ENCODE peak calls at places on chromosomes 2 and 18, in seven cellular contexts. E, D, G, C, W, N and J are unnamed samples.
A peak's percentile ranks its signal among the peaks of the same experiment; 100 is the strongest.

GRCh38 chr2:222993920-222994650 is 57.9 kb upstream of the KCNE4 start:
- DNase-seq in E (peak; percentile 87), D (peak; percentile 98), G (peak; percentile 89), C (no peak), W (peak; percentile 41), N (no peak), J (peak; percentile 85)

GRCh38 chr2:24859968-24860600 is 60.0 kb downstream of the ADCY3 start:
- DNase-seq in E (no peak), D (no peak), G (no peak), C (no peak), W (no peak), N (no peak), J (peak; percentile 52)

GRCh38 chr2:39902103-39902502 is 123.0 kb upstream of the THUMPD2 start:
- DNase-seq in E (peak; percentile 73), D (no peak), G (no peak), C (no peak), W (no peak), N (peak; percentile 67), J (no peak)

GRCh38 chr2:44679584-44679983 is 261.9 kb upstream of the SIX3 start:
- DNase-seq in E (no peak), D (no peak), G (no peak), C (no peak), W (no peak), N (no peak), J (no peak)

GRCh38 chr18:59900222-59901128 is 679 bp downstream of the PMAIP1 start:
- DNase-seq in E (peak; percentile 81), D (no peak), G (no peak), C (peak; percentile 68), W (peak; percentile 63), N (peak; percentile 73), J (peak; percentile 81)

GRCh38 chr2:196113061-196113974 is 44.7 kb upstream of the DNAH7 start:
- DNase-seq in E (peak; percentile 75), D (no peak), G (no peak), C (no peak), W (no peak), N (peak; percentile 27), J (no peak)

GRCh38 chr2:150473767-150474166 is 13.7 kb downstream of the RND3 start:
- DNase-seq in E (no peak), D (no peak), G (no peak), C (no peak), W (no peak), N (no peak), J (no peak)

GRCh38 chr2:153935511-153935910 is 63.8 kb downstream of the GALNT13 start:
- DNase-seq in E (no peak), D (no peak), G (no peak), C (no peak), W (no peak), N (no peak), J (no peak)

GRCh38 chr2:134679740-134680139 is 39.1 kb downstream of the TMEM163 start:
- DNase-seq in E (no peak), D (no peak), G (no peak), C (peak; percentile 54), W (no peak), N (no peak), J (no peak)

GRCh38 chr18:55833543-55833942 is 245.6 kb upstream of the TCF4 start:
- DNase-seq in E (peak; percentile 99), D (no peak), G (no peak), C (no peak), W (peak; percentile 89), N (peak; percentile 96), J (no peak)

GRCh38 chr2:169294001-169294675 is 68.2 kb downstream of the LRP2 start:
- DNase-seq in E (no peak), D (no peak), G (no peak), C (no peak), W (no peak), N (no peak), J (no peak)

GRCh38 chr18:74375999-74376398 is 60.4 kb downstream of the C18orf63 start:
- DNase-seq in E (no peak), D (no peak), G (no peak), C (no peak), W (peak; percentile 28), N (peak; percentile 5), J (no peak)

GRCh38 chr2:238969857-238970256 is 122.0 kb downstream of the TWIST2 start:
- DNase-seq in E (no peak), D (no peak), G (no peak), C (no peak), W (no peak), N (no peak), J (no peak)

GRCh38 chr2:66488946-66489345 is 54.0 kb downstream of the MEIS1 start:
- DNase-seq in E (no peak), D (no peak), G (no peak), C (no peak), W (no peak), N (no peak), J (no peak)

GRCh38 chr2:10783421-10783820 is 29.2 kb downstream of the PDIA6 start:
- DNase-seq in E (no peak), D (no peak), G (no peak), C (no peak), W (no peak), N (no peak), J (no peak)

GRCh38 chr2:158184001-158184400 is 82.3 kb downstream of the UPP2 start:
- DNase-seq in E (no peak), D (no peak), G (no peak), C (no peak), W (no peak), N (no peak), J (no peak)

GRCh38 chr18:79528846-79529245 is 133.1 kb downstream of the NFATC1 start:
- DNase-seq in E (peak; percentile 71), D (peak; percentile 88), G (peak; percentile 64), C (peak; percentile 75), W (peak; percentile 62), N (peak; percentile 20), J (peak; percentile 71)

GRCh38 chr2:3461781-3462492 is 57.4 kb downstream of the ADI1 start:
- DNase-seq in E (no peak), D (peak; percentile 51), G (no peak), C (peak; percentile 36), W (peak; percentile 56), N (peak; percentile 29), J (no peak)

GRCh38 chr2:61288070-61288841 is 126.3 kb downstream of the C2orf74 start:
- DNase-seq in E (no peak), D (no peak), G (no peak), C (no peak), W (no peak), N (no peak), J (no peak)

GRCh38 chr2:119366649-119367471 is at the start of the genes C2orf76 and DBI:
- DNase-seq in E (peak; percentile 88), D (peak; percentile 97), G (peak; percentile 95), C (peak; percentile 91), W (peak; percentile 96), N (peak; percentile 97), J (peak; percentile 99)

GRCh38 chr18:463442-464310 is 36.8 kb downstream of the COLEC12 start:
- DNase-seq in E (no peak), D (no peak), G (no peak), C (no peak), W (no peak), N (no peak), J (no peak)

GRCh38 chr2:46900381-46900780 is 15.2 kb downstream of the MCFD2 start:
- DNase-seq in E (no peak), D (no peak), G (no peak), C (no peak), W (no peak), N (no peak), J (no peak)

GRCh38 chr2:46899053-46899452 is 16.6 kb downstream of the MCFD2 start:
- DNase-seq in E (no peak), D (no peak), G (no peak), C (no peak), W (no peak), N (no peak), J (no peak)

GRCh38 chr2:46901611-46902010 is 14.0 kb downstream of the MCFD2 start:
- DNase-seq in E (no peak), D (no peak), G (no peak), C (no peak), W (no peak), N (no peak), J (no peak)

GRCh38 chr2:46902465-46902864 is 13.1 kb downstream of the MCFD2 start:
- DNase-seq in E (no peak), D (no peak), G (no peak), C (no peak), W (no peak), N (no peak), J (no peak)
- H3K27ac ChIP-seq in E (no peak overlapping the region), D (no peak overlapping the region), G (no peak overlapping the region), C (no peak overlapping the region), W (no peak overlapping the region), N (no peak overlapping the region), J (no peak overlapping the region)

DNA sequence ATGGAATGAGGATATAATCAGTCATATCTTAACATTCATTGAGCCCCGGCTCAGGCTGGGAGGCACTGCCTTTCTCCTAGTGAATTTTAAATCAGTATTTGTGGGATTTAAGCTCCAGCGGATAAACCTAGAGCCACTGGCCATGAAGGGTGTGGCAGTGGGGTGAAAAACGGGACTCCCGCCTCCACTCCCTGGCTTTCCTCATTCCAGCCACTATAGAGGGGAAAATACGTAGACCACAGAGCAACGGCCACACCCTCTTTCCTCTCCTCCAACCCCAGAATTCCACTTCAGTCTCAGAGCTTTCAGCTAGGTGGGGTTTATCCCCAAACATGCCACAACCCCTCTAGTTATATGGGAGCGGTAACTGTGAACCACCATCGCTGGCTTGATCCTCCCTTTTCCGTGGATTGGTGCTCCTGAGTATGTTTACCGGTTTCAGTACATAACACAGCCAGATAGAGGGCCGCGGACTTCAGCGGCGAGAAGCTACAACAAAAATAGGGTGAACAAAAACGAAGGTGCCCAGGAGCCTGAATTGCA is 70.6 kb upstream of the ITGB6 start:
- DNase-seq in E (no peak), D (peak; percentile 70), G (no peak), C (no peak), W (peak; percentile 75), N (no peak), J (peak; percentile 58)
- H3K27ac ChIP-seq in E (peak overlapping the region; percentile 83), D (peak overlapping the region; percentile 97), G (peak overlapping the region; percentile 99), C (no peak overlapping the region), W (peak overlapping the region; percentile 94), N (peak overlapping the region; percentile 31), J (peak overlapping the region; percentile 98)

GRCh38 chr2:46984034-46984433 is 68.4 kb upstream of the MCFD2 start:
- DNase-seq in E (no peak), D (peak; percentile 63), G (no peak), C (no peak), W (no peak), N (no peak), J (no peak)

GRCh38 chr2:46983065-46983801 is 67.6 kb upstream of the MCFD2 start:
- DNase-seq in E (peak; percentile 55), D (no peak), G (no peak), C (no peak), W (no peak), N (no peak), J (no peak)

GRCh38 chr2:46984642-46985476 is 69.3 kb upstream of the MCFD2 start:
- DNase-seq in E (peak; percentile 93), D (peak; percentile 91), G (peak; percentile 80), C (no peak), W (peak; percentile 84), N (peak; percentile 92), J (peak; percentile 88)

GRCh38 chr2:46988230-46988629 is 72.6 kb upstream of the MCFD2 start:
- DNase-seq in E (no peak), D (no peak), G (no peak), C (no peak), W (no peak), N (no peak), J (no peak)

GRCh38 chr2:46985512-46985911 is 69.9 kb upstream of the MCFD2 start:
- DNase-seq in E (peak; percentile 39), D (no peak), G (no peak), C (no peak), W (peak; percentile 41), N (peak; percentile 44), J (no peak)
- H3K27ac ChIP-seq in E (peak overlapping the region; percentile 89), D (peak overlapping the region; percentile 80), G (peak overlapping the region; percentile 39), C (no peak overlapping the region), W (peak overlapping the region; percentile 94), N (peak overlapping the region; percentile 77), J (no peak overlapping the region)

GRCh38 chr18:58639751-58640427 is 11.0 kb upstream of the ALPK2 start:
- DNase-seq in E (peak; percentile 11), D (no peak), G (no peak), C (no peak), W (no peak), N (peak; percentile 63), J (no peak)
- H3K27ac ChIP-seq in E (no peak overlapping the region), D (no peak overlapping the region), G (no peak overlapping the region), C (no peak overlapping the region), W (peak overlapping the region; percentile 89), N (no peak overlapping the region), J (no peak overlapping the region)